ENCODE peak calls at places on chromosomes 5 and 9, in four cellular contexts. S is stimulated activated CD4-positive, alpha-beta T cell treated with anti-CD3 and anti-CD28 coated beads, Interleukin-4, amount 100 ng/mL, for 1 hour; W is cardiac septum; Z is A549. L is an unnamed sample.

GRCh38 chr9:123359546-123359945 is 3.5 kb downstream of the CRB2 start:
- DNase-seq in W (no peak), Z (no peak), S (no peak), L (no peak)

GRCh38 chr5:172858990-172859811 is 25.1 kb downstream of the ERGIC1 start:
- DNase-seq in S (no peak), Z (peak), W (peak), L (no peak)

GRCh38 chr5:106312360-106312759 is 1358.4 kb downstream of the EFNA5 start:
- DNase-seq in S (no peak), W (no peak), Z (peak), L (no peak)

GRCh38 chr9:22992781-22993180 is 546.2 kb downstream of the DMRTA1 start:
- DNase-seq in W (no peak), Z (no peak), S (no peak), L (no peak)

GRCh38 chr5:151068189-151068570 is 12.7 kb downstream of the TNIP1 start:
- DNase-seq in S (no peak), Z (no peak), W (no peak), L (no peak)

GRCh38 chr9:93576296-93577044 is at the start of gene PHF2:
- DNase-seq in S (peak), Z (peak), W (no peak), L (peak)

GRCh38 chr5:14011089-14012004 is 66.9 kb upstream of the DNAH5 start:
- DNase-seq in Z (peak), S (peak), W (peak), L (peak)

GRCh38 chr9:2859776-2860379 is 16.0 kb upstream of the PUM3 start:
- DNase-seq in W (no peak), Z (peak), S (peak), L (peak)

GRCh38 chr9:69172895-69173294 is 1.2 kb upstream of the TJP2 start:
- DNase-seq in S (no peak), Z (no peak), W (no peak), L (no peak)

GRCh38 chr5:111494350-111494999 is 17.9 kb downstream of the STARD4 start:
- DNase-seq in W (no peak), Z (no peak), S (no peak), L (no peak)

GRCh38 chr9:134489621-134490380 is 151.8 kb upstream of the COL5A1 start:
- DNase-seq in S (no peak), Z (no peak), W (no peak), L (peak)

GRCh38 chr9:96021616-96022444 is 146.3 kb downstream of the ERCC6L2 start:
- DNase-seq in Z (no peak), W (no peak), S (no peak), L (peak)

GRCh38 chr9:23123048-23123632 is 676.5 kb downstream of the DMRTA1 start:
- DNase-seq in S (no peak), Z (no peak), W (no peak), L (no peak)

GRCh38 chr9:78982849-78983248 is 588.9 kb upstream of the TLE4 start:
- DNase-seq in Z (no peak), S (no peak), W (no peak), L (no peak)

GRCh38 chr5:77806213-77806843 is 30.2 kb upstream of the TBCA start:
- DNase-seq in W (no peak), Z (no peak), S (no peak), L (no peak)

GRCh38 chr5:142924135-142924883 is 154.1 kb downstream of the ARHGAP26 start:
- DNase-seq in Z (peak), S (no peak), W (no peak), L (no peak)